ENCODE peak calls at places on chromosomes 6 and 20, in five cellular contexts. U, G, B, Y and R are unnamed samples.

GRCh38 chr6:163309491-163310026 is 105.0 kb upstream of the QKI start:
- DNase-seq in G (no peak), Y (no peak), B (no peak), U (no peak), R (no peak)

GRCh38 chr6:14638562-14638931 is 521.0 kb downstream of the CD83 start:
- DNase-seq in Y (no peak), U (no peak), G (no peak), B (no peak), R (no peak)

GRCh38 chr20:32536861-32537656 is 48.1 kb downstream of the NOL4L start:
- DNase-seq in G (peak), Y (no peak), B (no peak), U (no peak), R (peak)

GRCh38 chr6:134470090-134470975 is 152.4 kb upstream of the SGK1 start:
- DNase-seq in U (no peak), B (no peak), G (peak), Y (no peak), R (no peak)

GRCh38 chr6:116398366-116399005 is 27.7 kb downstream of the DSE start:
- DNase-seq in U (no peak), B (no peak), G (no peak), Y (no peak), R (no peak)

GRCh38 chr6:111997863-111998191 is 56.1 kb upstream of the CCN6 start:
- DNase-seq in U (no peak), G (no peak), B (no peak), Y (no peak), R (no peak)

GRCh38 chr20:45911486-45912343 is at the start of gene PLTP:
- DNase-seq in G (peak), Y (no peak), B (no peak), U (peak), R (no peak)

GRCh38 chr6:4736371-4736873 is 39.8 kb upstream of the CDYL start:
- DNase-seq in U (no peak), G (no peak), B (no peak), Y (no peak), R (no peak)

GRCh38 chr20:45087814-45088213 is 13.1 kb downstream of the KCNS1 start:
- DNase-seq in Y (no peak), B (no peak), U (no peak), G (no peak), R (no peak)

DNA sequence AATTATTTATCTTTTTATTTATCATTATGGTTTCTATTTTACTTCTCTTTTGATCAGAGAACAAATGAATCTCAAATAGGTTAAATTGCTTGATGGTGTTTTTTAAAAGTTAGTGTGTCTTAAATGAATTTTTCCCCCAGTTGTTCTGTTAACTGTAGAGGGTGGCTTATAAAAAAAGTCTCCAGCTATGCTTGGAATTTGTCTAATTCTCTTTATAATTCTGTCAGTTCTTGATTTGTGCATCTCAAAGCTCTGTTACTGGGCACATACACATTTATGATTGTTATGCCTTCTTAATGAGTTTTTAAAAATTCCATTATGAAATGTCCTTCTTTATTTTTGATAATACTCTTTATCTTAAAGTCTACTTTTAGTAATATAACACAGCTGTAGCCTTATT is 58.0 kb downstream of the LIN28B start:
- DNase-seq in U (no peak), B (no peak), Y (no peak), G (no peak), R (no peak)
- H3K27ac ChIP-seq in U (no peak), B (no peak), Y (no peak), G (no peak), R (no peak)

GRCh38 chr6:142702501-142703460 is 242.2 kb downstream of the HIVEP2 start:
- DNase-seq in G (peak), U (no peak), B (no peak), Y (no peak), R (peak)
- TF ChIP-seq POLR2AphosphoS5 in G (no peak), U (no peak), B (no peak), Y (no peak), R (peak)

DNA sequence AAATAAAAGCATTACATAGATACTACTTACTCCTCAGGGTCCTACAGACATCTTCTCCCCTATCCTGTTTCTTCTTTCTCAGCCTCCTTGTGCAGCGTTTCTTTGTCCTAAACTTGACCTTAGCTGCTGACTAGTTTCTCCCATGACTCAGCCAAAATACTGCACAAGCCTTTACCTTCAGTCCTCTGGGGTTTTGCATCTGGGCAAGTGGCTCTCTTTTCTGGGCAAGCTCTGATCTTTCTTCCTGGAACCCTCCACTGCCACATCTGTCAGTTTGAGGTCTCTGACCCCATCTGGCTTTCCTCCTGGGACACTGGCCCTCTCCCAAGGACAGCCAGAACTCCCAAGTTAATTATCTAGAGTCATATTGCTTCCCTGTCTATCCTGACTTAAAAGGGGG is 838.4 kb downstream of the DHX35 start:
- DNase-seq in G (no peak), Y (peak), U (no peak), B (no peak), R (no peak)
- TF ChIP-seq GABPA in G (no peak), Y (no peak), U (no peak), B (no peak), R (no peak)

GRCh38 chr6:166490671-166491500 is 95.6 kb downstream of the RAMACL start:
- DNase-seq in Y (no peak), U (no peak), B (no peak), G (no peak), R (no peak)

GRCh38 chr6:166487148-166487547 is 99.3 kb downstream of the RAMACL start:
- DNase-seq in Y (no peak), U (no peak), B (no peak), G (no peak), R (no peak)

GRCh38 chr6:166488081-166488685 is 98.3 kb downstream of the RAMACL start:
- DNase-seq in B (no peak), G (peak), Y (peak), U (no peak), R (peak)

GRCh38 chr6:166489301-166490155 is 97.0 kb downstream of the RAMACL start:
- DNase-seq in U (no peak), Y (no peak), G (no peak), B (no peak), R (no peak)

DNA sequence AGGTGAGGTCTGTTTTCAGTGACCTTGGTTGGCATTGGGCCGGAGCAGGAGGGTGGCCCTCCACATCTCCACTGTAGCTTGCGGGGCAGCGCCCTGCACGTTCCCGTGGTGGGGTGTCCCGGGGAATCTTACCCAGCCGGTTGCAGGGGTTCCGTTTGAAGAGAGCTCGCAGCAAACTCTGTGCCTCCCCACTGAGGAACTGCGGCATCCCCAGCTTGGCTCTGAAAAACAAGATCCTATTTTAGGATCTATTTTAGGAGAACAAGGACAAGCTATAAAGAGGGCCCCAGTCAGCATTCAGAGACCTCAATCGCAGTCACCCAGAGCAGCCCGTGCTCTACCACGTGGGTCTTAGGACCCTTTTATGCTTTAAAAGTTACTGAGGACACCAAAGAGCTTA is 97.8 kb downstream of the RAMACL start:
- DNase-seq in U (no peak), B (no peak), G (no peak), Y (no peak), R (no peak)
- H3K27ac ChIP-seq in U (no peak), B (no peak), G (no peak), Y (peak), R (peak)

DNA sequence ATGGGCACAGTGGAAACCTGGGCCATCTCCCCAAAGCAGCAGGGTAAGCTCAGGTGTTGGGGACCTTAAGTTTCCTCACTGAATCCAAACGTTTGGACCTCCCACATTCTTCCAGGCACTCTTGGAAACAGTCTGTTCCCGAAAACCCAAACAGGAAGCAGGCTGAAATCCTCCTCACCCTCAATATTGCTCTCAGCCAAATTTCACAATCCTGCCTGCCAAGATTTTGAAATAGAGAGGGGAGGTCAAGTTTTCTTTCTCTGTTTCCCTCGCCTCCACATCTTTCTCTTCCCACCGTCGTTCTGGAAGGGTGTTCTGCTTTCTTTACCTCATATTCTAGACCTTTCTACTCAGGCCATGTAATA is 392.0 kb upstream of the SASH1 start:
- DNase-seq in G (no peak), Y (no peak), U (no peak), B (no peak), R (no peak)
- TF ChIP-seq POLR2AphosphoS5 in G (no peak), Y (no peak), U (no peak), B (no peak), R (no peak)

DNA sequence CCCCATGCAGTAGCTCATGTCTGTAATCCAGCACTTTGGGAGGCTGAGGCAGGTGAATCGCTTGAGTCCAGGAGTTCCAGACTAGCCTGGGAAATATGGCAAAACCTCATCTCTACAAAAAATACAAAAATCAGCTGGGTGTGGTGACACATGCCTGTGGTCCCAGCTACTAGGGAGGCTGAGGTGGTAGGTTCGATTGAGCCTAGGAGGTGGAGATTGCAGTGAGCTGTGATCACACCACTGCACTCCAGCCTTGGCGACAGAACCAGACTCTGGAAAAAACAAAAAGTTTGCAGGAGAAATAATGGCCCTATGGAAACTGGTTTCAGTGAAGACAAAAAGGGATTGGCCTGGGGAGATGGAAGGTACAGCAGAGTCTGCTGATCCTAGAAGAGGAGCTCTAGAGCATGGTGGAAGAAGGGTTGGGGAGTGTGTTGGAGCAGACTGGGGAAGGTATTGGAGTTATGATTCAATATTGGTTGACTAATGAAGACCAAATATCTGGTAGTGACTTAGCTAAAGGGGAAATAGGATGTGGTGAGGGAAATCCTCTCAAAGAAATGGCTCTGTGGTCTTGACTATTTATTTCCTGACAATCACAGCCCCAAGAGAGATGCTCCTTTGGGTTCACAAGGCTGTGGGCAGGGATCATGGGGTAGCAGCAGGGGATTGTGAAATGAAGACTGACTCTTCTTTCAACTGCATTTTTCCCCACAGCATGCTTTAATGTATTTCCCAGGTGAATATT is 281.9 kb downstream of the UTRN start:
- DNase-seq in Y (no peak), U (no peak), B (no peak), G (no peak), R (no peak)
- TF ChIP-seq GABPA in Y (no peak), U (no peak), B (no peak), G (no peak), R (no peak)

GRCh38 chr6:161168281-161168891 is 105.5 kb downstream of the AGPAT4 start:
- DNase-seq in B (no peak), Y (no peak), G (peak), U (no peak), R (no peak)
- H3K27ac ChIP-seq in B (no peak), Y (no peak), G (no peak), U (no peak), R (no peak)

GRCh38 chr20:64048402-64049044 is 916 bp downstream of the SOX18 start:
- DNase-seq in Y (no peak), U (peak), G (no peak), B (no peak), R (no peak)
- TF ChIP-seq POLR2AphosphoS5 in Y (no peak), U (no peak), G (no peak), B (no peak), R (no peak)